ENCODE peak calls at places on chromosomes 11 and 22, in ten cellular contexts. One of them, this sample, is unnamed.

GRCh38 chr11:94048310-94048709 is 27.2 kb downstream of the HEPHL1 start:
- DNase-seq in psoas muscle: no peak
- DNase-seq in tibial artery: no peak
- DNase-seq in mammary epithelial cell: no peak
- DNase-seq in Panc1: no peak
- DNase-seq in upper lobe of right lung: no peak
- DNase-seq in left ventricle myocardium inferior: no peak
- DNase-seq in SJCRH30: no peak
- DNase-seq in cardiac muscle cell: no peak
- DNase-seq in IMR-90: no peak
- DNase-seq in this sample: no peak

GRCh38 chr11:9973921-9974320 is 310.0 kb downstream of the SWAP70 start:
- DNase-seq in psoas muscle: no peak
- DNase-seq in tibial artery: no peak
- DNase-seq in mammary epithelial cell: peak; percentile 5
- DNase-seq in Panc1: no peak
- DNase-seq in upper lobe of right lung: no peak
- DNase-seq in left ventricle myocardium inferior: no peak
- DNase-seq in SJCRH30: no peak
- DNase-seq in cardiac muscle cell: no peak
- DNase-seq in IMR-90: peak; percentile 53
- DNase-seq in this sample: no peak

GRCh38 chr11:19769820-19770219 is 57.2 kb downstream of the NAV2 start:
- DNase-seq in psoas muscle: no peak
- DNase-seq in tibial artery: no peak
- DNase-seq in mammary epithelial cell: peak; percentile 55
- DNase-seq in Panc1: no peak
- DNase-seq in upper lobe of right lung: no peak
- DNase-seq in left ventricle myocardium inferior: no peak
- DNase-seq in SJCRH30: peak; percentile 87
- DNase-seq in cardiac muscle cell: no peak
- DNase-seq in IMR-90: peak; percentile 66
- DNase-seq in this sample: no peak

GRCh38 chr11:17552041-17552355 is 4.9 kb downstream of the OTOG start:
- DNase-seq in psoas muscle: no peak
- DNase-seq in tibial artery: no peak
- DNase-seq in mammary epithelial cell: no peak
- DNase-seq in Panc1: no peak
- DNase-seq in upper lobe of right lung: no peak
- DNase-seq in left ventricle myocardium inferior: no peak
- DNase-seq in SJCRH30: no peak
- DNase-seq in cardiac muscle cell: no peak
- DNase-seq in IMR-90: no peak
- DNase-seq in this sample: no peak

GRCh38 chr11:116219171-116219635 is 553.6 kb downstream of the BUD13 start:
- DNase-seq in psoas muscle: no peak
- DNase-seq in tibial artery: no peak
- DNase-seq in mammary epithelial cell: no peak
- DNase-seq in Panc1: no peak
- DNase-seq in upper lobe of right lung: no peak
- DNase-seq in left ventricle myocardium inferior: no peak
- DNase-seq in SJCRH30: no peak
- DNase-seq in cardiac muscle cell: no peak
- DNase-seq in IMR-90: no peak
- DNase-seq in this sample: peak; percentile 70

GRCh38 chr22:31230871-31231621 is 18.9 kb downstream of the LIMK2 start:
- DNase-seq in psoas muscle: peak; percentile 59
- DNase-seq in tibial artery: no peak
- DNase-seq in mammary epithelial cell: peak; percentile 16
- DNase-seq in Panc1: peak; percentile 30
- DNase-seq in upper lobe of right lung: no peak
- DNase-seq in left ventricle myocardium inferior: no peak
- DNase-seq in SJCRH30: peak; percentile 59
- DNase-seq in cardiac muscle cell: peak; percentile 46
- DNase-seq in IMR-90: peak; percentile 74
- DNase-seq in this sample: peak; percentile 43

GRCh38 chr11:32210601-32211000 is 119.7 kb downstream of the RCN1 start:
- DNase-seq in psoas muscle: no peak
- DNase-seq in tibial artery: no peak
- DNase-seq in mammary epithelial cell: peak; percentile 34
- DNase-seq in Panc1: no peak
- DNase-seq in upper lobe of right lung: no peak
- DNase-seq in left ventricle myocardium inferior: no peak
- DNase-seq in SJCRH30: no peak
- DNase-seq in cardiac muscle cell: no peak
- DNase-seq in IMR-90: peak; percentile 33
- DNase-seq in this sample: peak; percentile 14

GRCh38 chr11:2383823-2384722 is 7.0 kb downstream of the CD81 start:
- DNase-seq in psoas muscle: peak; percentile 68
- DNase-seq in tibial artery: no peak
- DNase-seq in mammary epithelial cell: no peak
- DNase-seq in Panc1: no peak
- DNase-seq in upper lobe of right lung: no peak
- DNase-seq in left ventricle myocardium inferior: no peak
- DNase-seq in SJCRH30: no peak
- DNase-seq in cardiac muscle cell: no peak
- DNase-seq in IMR-90: no peak
- DNase-seq in this sample: no peak

GRCh38 chr11:93216511-93217121 is 18.8 kb upstream of the SLC36A4 start:
- DNase-seq in psoas muscle: no peak
- DNase-seq in tibial artery: no peak
- DNase-seq in mammary epithelial cell: no peak
- DNase-seq in Panc1: no peak
- DNase-seq in upper lobe of right lung: no peak
- DNase-seq in left ventricle myocardium inferior: no peak
- DNase-seq in SJCRH30: no peak
- DNase-seq in cardiac muscle cell: no peak
- DNase-seq in IMR-90: no peak
- DNase-seq in this sample: no peak

GRCh38 chr11:44080951-44081350 is 14.5 kb upstream of the EXT2 start:
- DNase-seq in psoas muscle: no peak
- DNase-seq in tibial artery: no peak
- DNase-seq in mammary epithelial cell: no peak
- DNase-seq in Panc1: no peak
- DNase-seq in upper lobe of right lung: no peak
- DNase-seq in left ventricle myocardium inferior: no peak
- DNase-seq in SJCRH30: no peak
- DNase-seq in cardiac muscle cell: no peak
- DNase-seq in IMR-90: no peak
- DNase-seq in this sample: no peak

GRCh38 chr11:8040261-8040920 is 40.6 kb upstream of the TUB start:
- DNase-seq in psoas muscle: no peak
- DNase-seq in tibial artery: no peak
- DNase-seq in mammary epithelial cell: no peak
- DNase-seq in Panc1: no peak
- DNase-seq in upper lobe of right lung: no peak
- DNase-seq in left ventricle myocardium inferior: no peak
- DNase-seq in SJCRH30: no peak
- DNase-seq in cardiac muscle cell: no peak
- DNase-seq in IMR-90: no peak
- DNase-seq in this sample: no peak
- H3K9me3 ChIP-seq in psoas muscle: no peaks in the 10 kb centered on the region
- H3K9me3 ChIP-seq in tibial artery: no peaks in the 10 kb centered on the region
- H3K9me3 ChIP-seq in mammary epithelial cell: no peaks in the 10 kb centered on the region
- H3K9me3 ChIP-seq in Panc1: no peaks in the 10 kb centered on the region
- H3K9me3 ChIP-seq in upper lobe of right lung: no peaks in the 10 kb centered on the region
- H3K9me3 ChIP-seq in left ventricle myocardium inferior: no peaks in the 10 kb centered on the region
- H3K9me3 ChIP-seq in SJCRH30: no peaks in the 10 kb centered on the region
- H3K9me3 ChIP-seq in cardiac muscle cell: no peaks in the 10 kb centered on the region
- H3K9me3 ChIP-seq in IMR-90: no peaks in the 10 kb centered on the region
- H3K9me3 ChIP-seq in this sample: no peaks in the 10 kb centered on the region

GRCh38 chr22:50269573-50270301 is 443 bp downstream of the MAPK11 start:
- DNase-seq in psoas muscle: no peak
- DNase-seq in tibial artery: no peak
- DNase-seq in mammary epithelial cell: no peak
- DNase-seq in Panc1: no peak
- DNase-seq in upper lobe of right lung: no peak
- DNase-seq in left ventricle myocardium inferior: peak; percentile 53
- DNase-seq in SJCRH30: peak; percentile 71
- DNase-seq in cardiac muscle cell: peak; percentile 36
- DNase-seq in IMR-90: peak; percentile 31
- DNase-seq in this sample: peak; percentile 49

GRCh38 chr22:50270302-50271010 is at the start of gene MAPK11:
- DNase-seq in psoas muscle: peak; percentile 85
- DNase-seq in tibial artery: peak; percentile 80
- DNase-seq in mammary epithelial cell: peak; percentile 64
- DNase-seq in Panc1: no peak
- DNase-seq in upper lobe of right lung: peak; percentile 87
- DNase-seq in left ventricle myocardium inferior: peak; percentile 73
- DNase-seq in SJCRH30: peak; percentile 88
- DNase-seq in cardiac muscle cell: peak; percentile 92
- DNase-seq in IMR-90: peak; percentile 61
- DNase-seq in this sample: peak; percentile 35

GRCh38 chr22:50268655-50269113 is 1.5 kb downstream of the MAPK11 start:
- DNase-seq in psoas muscle: no peak
- DNase-seq in tibial artery: no peak
- DNase-seq in mammary epithelial cell: no peak
- DNase-seq in Panc1: no peak
- DNase-seq in upper lobe of right lung: peak; percentile 80
- DNase-seq in left ventricle myocardium inferior: no peak
- DNase-seq in SJCRH30: no peak
- DNase-seq in cardiac muscle cell: no peak
- DNase-seq in IMR-90: no peak
- DNase-seq in this sample: no peak

GRCh38 chr22:50266994-50267393 is 3.2 kb downstream of the MAPK11 start:
- DNase-seq in psoas muscle: no peak
- DNase-seq in tibial artery: no peak
- DNase-seq in mammary epithelial cell: no peak
- DNase-seq in Panc1: no peak
- DNase-seq in upper lobe of right lung: no peak
- DNase-seq in left ventricle myocardium inferior: no peak
- DNase-seq in SJCRH30: no peak
- DNase-seq in cardiac muscle cell: no peak
- DNase-seq in IMR-90: no peak
- DNase-seq in this sample: no peak

DNA sequence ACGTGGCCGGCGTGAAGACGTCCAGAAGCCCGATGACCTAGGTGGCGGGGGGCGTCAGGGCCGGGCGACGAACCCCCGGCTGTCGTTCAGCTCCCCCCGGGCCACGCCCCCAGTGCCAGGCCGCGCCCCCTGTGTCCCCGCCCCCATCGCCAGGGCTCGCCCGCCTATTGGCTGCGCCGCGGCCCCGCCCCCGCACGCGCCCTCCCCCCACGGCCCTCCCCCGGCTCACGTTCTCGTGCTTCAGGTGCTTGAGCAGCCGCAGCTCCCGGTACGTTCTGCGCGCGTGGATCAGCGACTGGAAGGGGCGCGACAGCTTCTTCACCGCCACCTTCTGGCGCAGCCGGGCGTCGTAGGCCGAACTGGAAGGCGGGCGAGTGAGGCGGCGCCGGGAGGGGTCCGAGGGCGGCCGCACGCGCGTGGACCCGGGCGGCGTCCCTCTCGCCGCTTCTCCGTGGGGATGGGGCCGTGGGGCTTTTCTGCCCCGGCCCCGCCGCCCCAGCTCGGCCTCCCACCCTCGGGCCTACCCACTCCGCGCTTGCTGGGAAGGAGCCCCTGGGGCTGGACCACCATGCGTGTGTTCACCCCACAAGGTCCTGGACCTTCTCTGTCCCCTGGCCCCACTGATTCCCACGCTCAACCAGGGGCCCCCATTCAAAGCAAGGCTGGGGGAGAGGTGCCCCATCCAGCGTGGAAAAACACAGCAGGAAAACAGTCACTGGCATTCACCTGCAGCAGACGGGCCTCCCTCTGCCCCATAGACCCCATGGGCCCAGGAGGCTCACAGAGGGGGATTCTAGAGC is 2.4 kb downstream of the MAPK11 start:
- DNase-seq in psoas muscle: peak; percentile 93
- DNase-seq in tibial artery: peak; percentile 77
- DNase-seq in mammary epithelial cell: peak; percentile 37
- DNase-seq in Panc1: no peak
- DNase-seq in upper lobe of right lung: peak; percentile 86
- DNase-seq in left ventricle myocardium inferior: peak; percentile 64
- DNase-seq in SJCRH30: no peak
- DNase-seq in cardiac muscle cell: peak; percentile 67
- DNase-seq in IMR-90: peak; percentile 38
- DNase-seq in this sample: no peak
- H3K4me3 ChIP-seq in psoas muscle: peak overlapping the region; percentile 58
- H3K4me3 ChIP-seq in tibial artery: peak overlapping the region; percentile 48
- H3K4me3 ChIP-seq in mammary epithelial cell: peak overlapping the region; percentile 32
- H3K4me3 ChIP-seq in Panc1: no peak overlapping the region
- H3K4me3 ChIP-seq in upper lobe of right lung: peak overlapping the region; percentile 33
- H3K4me3 ChIP-seq in left ventricle myocardium inferior: peak overlapping the region; percentile 61
- H3K4me3 ChIP-seq in SJCRH30: no peak overlapping the region
- H3K4me3 ChIP-seq in cardiac muscle cell: no peak overlapping the region
- H3K4me3 ChIP-seq in IMR-90: peak overlapping the region; percentile 45
- H3K4me3 ChIP-seq in this sample: no peak overlapping the region

DNA sequence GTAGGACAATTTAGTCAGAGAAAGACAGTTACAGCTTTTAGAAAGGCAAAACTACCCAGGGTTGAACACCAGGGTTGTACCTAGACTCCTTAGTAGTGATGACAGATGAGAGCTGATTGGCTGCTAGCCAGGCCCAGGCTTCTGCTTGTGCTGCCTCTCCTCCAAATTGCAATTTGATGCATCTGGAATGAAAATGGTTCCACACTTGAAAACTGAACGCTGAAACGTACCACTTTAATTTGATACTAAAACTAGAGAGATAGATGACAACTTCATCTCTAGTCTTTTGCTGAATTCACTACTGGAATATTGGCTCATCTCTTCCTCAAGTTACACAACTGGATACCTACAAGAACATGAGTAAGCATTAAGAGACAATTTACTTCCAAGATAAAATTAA is 19.2 kb upstream of the FNBP4 start:
- DNase-seq in psoas muscle: peak; percentile 77
- DNase-seq in tibial artery: no peak
- DNase-seq in mammary epithelial cell: no peak
- DNase-seq in Panc1: no peak
- DNase-seq in upper lobe of right lung: no peak
- DNase-seq in left ventricle myocardium inferior: peak; percentile 81
- DNase-seq in SJCRH30: peak; percentile 44
- DNase-seq in cardiac muscle cell: peak; percentile 86
- DNase-seq in IMR-90: peak; percentile 50
- DNase-seq in this sample: peak; percentile 24
- H3K9me3 ChIP-seq in psoas muscle: no peaks in the 10 kb centered on the region
- H3K9me3 ChIP-seq in tibial artery: no peaks in the 10 kb centered on the region
- H3K9me3 ChIP-seq in mammary epithelial cell: no peaks in the 10 kb centered on the region
- H3K9me3 ChIP-seq in Panc1: no peaks in the 10 kb centered on the region
- H3K9me3 ChIP-seq in upper lobe of right lung: no peaks in the 10 kb centered on the region
- H3K9me3 ChIP-seq in left ventricle myocardium inferior: no peaks in the 10 kb centered on the region
- H3K9me3 ChIP-seq in SJCRH30: no peaks in the 10 kb centered on the region
- H3K9me3 ChIP-seq in cardiac muscle cell: no peaks in the 10 kb centered on the region
- H3K9me3 ChIP-seq in IMR-90: no peaks in the 10 kb centered on the region
- H3K9me3 ChIP-seq in this sample: no peaks in the 10 kb centered on the region

GRCh38 chr11:106186630-106187029 is 109.2 kb downstream of the AASDHPPT start:
- DNase-seq in psoas muscle: no peak
- DNase-seq in tibial artery: no peak
- DNase-seq in mammary epithelial cell: no peak
- DNase-seq in Panc1: no peak
- DNase-seq in upper lobe of right lung: no peak
- DNase-seq in left ventricle myocardium inferior: no peak
- DNase-seq in SJCRH30: no peak
- DNase-seq in cardiac muscle cell: peak; percentile 49
- DNase-seq in IMR-90: no peak
- DNase-seq in this sample: no peak
- H3K4me3 ChIP-seq in psoas muscle: no peak overlapping the region
- H3K4me3 ChIP-seq in tibial artery: no peak overlapping the region
- H3K4me3 ChIP-seq in mammary epithelial cell: no peak overlapping the region
- H3K4me3 ChIP-seq in Panc1: no peak overlapping the region
- H3K4me3 ChIP-seq in upper lobe of right lung: no peak overlapping the region
- H3K4me3 ChIP-seq in left ventricle myocardium inferior: no peak overlapping the region
- H3K4me3 ChIP-seq in SJCRH30: no peak overlapping the region
- H3K4me3 ChIP-seq in cardiac muscle cell: no peak overlapping the region
- H3K4me3 ChIP-seq in IMR-90: no peak overlapping the region
- H3K4me3 ChIP-seq in this sample: no peak overlapping the region

This sample was measured in BE2C.